ENCODE peak calls at places on chromosomes 7 and 10, in nine cellular contexts. X is foreskin keratinocyte, V is prostate gland, Q is choroid plexus epithelial cell, E is mesenteric fat pad, Z is GM23248, F is MCF 10A, U is M059J, S is SJSA1. N is an unnamed sample.

GRCh38 chr10:17742918-17743317 is 9.1 kb upstream of the TMEM236 start:
- DNase-seq in S (peak), V (peak), E (no peak), X (no peak), U (peak), Q (peak), Z (peak), F (peak), N (peak)

GRCh38 chr7:142808802-142809583 is 38.2 kb downstream of the PRSS2 start:
- DNase-seq in V (no peak), Z (peak), F (peak), E (no peak), S (no peak), U (peak), Q (no peak), X (no peak), N (peak)

GRCh38 chr7:104839842-104840241 is 174.2 kb upstream of the KMT2E start:
- DNase-seq in F (no peak), U (no peak), V (no peak), Z (no peak), Q (no peak), E (no peak), S (no peak), X (no peak), N (no peak)

GRCh38 chr10:74400186-74400585 is 249.2 kb downstream of the ADK start:
- DNase-seq in U (no peak), Q (no peak), F (no peak), X (no peak), Z (no peak), E (no peak), V (no peak), S (no peak), N (no peak)

GRCh38 chr7:5629941-5630340 is 151.5 kb downstream of the RNF216 start:
- DNase-seq in E (no peak), V (no peak), Q (peak), S (peak), F (peak), Z (peak), U (peak), X (no peak), N (peak)

GRCh38 chr7:67773081-67773480 is 776.4 kb downstream of the TYW1 start:
- DNase-seq in X (no peak), Z (no peak), U (no peak), S (no peak), F (no peak), V (no peak), E (no peak), Q (no peak), N (no peak)

GRCh38 chr10:48819806-48820205 is 119.8 kb downstream of the LRRC18 start:
- DNase-seq in F (no peak), Q (no peak), U (peak), Z (peak), S (no peak), X (no peak), V (no peak), E (no peak), N (no peak)

GRCh38 chr7:68785036-68785435 is 813.2 kb upstream of the AUTS2 start:
- DNase-seq in E (no peak), F (no peak), S (no peak), X (no peak), Q (peak), V (no peak), Z (no peak), U (peak), N (no peak)

GRCh38 chr7:55522268-55522902 is 49.9 kb downstream of the VOPP1 start:
- DNase-seq in Q (no peak), Z (no peak), E (no peak), U (no peak), V (no peak), F (no peak), S (no peak), X (no peak), N (no peak)

GRCh38 chr10:122113161-122113944 is 124.4 kb downstream of the TACC2 start:
- DNase-seq in U (peak), Q (peak), F (peak), S (peak), V (peak), E (no peak), Z (peak), X (no peak), N (peak)

GRCh38 chr10:110706690-110707098 is 62.6 kb downstream of the RBM20 start:
- DNase-seq in X (peak), Z (peak), E (no peak), V (no peak), S (peak), U (peak), Q (peak), F (no peak), N (peak)

GRCh38 chr7:128755816-128756476 is 16.8 kb downstream of the CALU start:
- DNase-seq in Z (peak), E (no peak), V (no peak), S (no peak), X (no peak), F (no peak), U (no peak), Q (peak), N (peak)

GRCh38 chr7:151129882-151130591 is 37.5 kb downstream of the GBX1 start:
- DNase-seq in S (no peak), Z (no peak), E (no peak), Q (no peak), X (no peak), V (no peak), F (no peak), U (no peak), N (no peak)